ENCODE peak calls at places on chromosomes 7 and 10, in six cellular contexts. F is NCI-H69, P is Daoy, E is H7, A is C1 segment of cervical spinal cord, M is NCI-H2171. N is an unnamed sample.

GRCh38 chr7:5429253-5429856 is 5.7 kb upstream of the TNRC18 start:
- DNase-seq in M (no peak), P (no peak), E (peak), F (peak), A (no peak), N (peak)

GRCh38 chr10:35268323-35268722 is 68.0 kb upstream of the CCNY start:
- DNase-seq in E (no peak), P (no peak), M (no peak), F (no peak), A (no peak), N (no peak)

GRCh38 chr7:84492565-84493034 is 298.0 kb upstream of the SEMA3A start:
- DNase-seq in P (no peak), F (peak), A (no peak), E (no peak), M (peak), N (no peak)

GRCh38 chr7:112005205-112005604 is 201.0 kb downstream of the DOCK4 start:
- DNase-seq in P (no peak), M (no peak), E (no peak), A (no peak), F (no peak), N (no peak)

GRCh38 chr10:124737708-124738107 is 6.5 kb downstream of the FAM53B start:
- DNase-seq in A (no peak), E (no peak), P (no peak), M (no peak), F (no peak), N (no peak)

GRCh38 chr7:130872756-130873448 is 138.9 kb upstream of the KLF14 start:
- DNase-seq in M (no peak), A (no peak), P (no peak), E (no peak), F (no peak), N (no peak)

GRCh38 chr7:99121496-99122021 is 22.3 kb downstream of the SMURF1 start:
- DNase-seq in P (peak), M (no peak), A (no peak), E (no peak), F (no peak), N (no peak)

GRCh38 chr7:130699686-130700085 is 13.3 kb upstream of the TSGA13 start:
- DNase-seq in P (peak), E (no peak), F (no peak), M (no peak), A (no peak), N (no peak)

GRCh38 chr10:8365935-8366911 is 311.7 kb downstream of the GATA3 start:
- DNase-seq in P (peak), M (no peak), F (no peak), A (no peak), E (peak), N (no peak)

GRCh38 chr7:28855538-28856217 is 102.5 kb downstream of the TRIL start:
- DNase-seq in F (peak), M (no peak), P (peak), A (no peak), E (no peak), N (no peak)

N was measured in neural progenitor cell.